ENCODE peak calls at places on chromosomes 16 and 17, in nine cellular contexts. L, R, X, J, W, Q, M, E and A are unnamed samples.

GRCh38 chr16:57987441-57988177 is 12.9 kb downstream of the ZNF319 start:
- DNase-seq in J (peak; percentile 31), R (no peak), M (no peak), E (no peak), W (no peak), Q (peak; percentile 44), X (no peak), L (no peak), A (peak; percentile 20)

GRCh38 chr17:62792122-62792800 is 15.9 kb downstream of the MARCHF10 start:
- DNase-seq in X (no peak), L (no peak), M (no peak), Q (no peak), J (no peak), E (no peak), W (no peak), R (no peak), A (no peak)

GRCh38 chr17:37041931-37042330 is 93.2 kb downstream of the AATF start:
- DNase-seq in W (no peak), L (no peak), Q (no peak), J (no peak), E (no peak), M (no peak), R (no peak), X (no peak), A (no peak)

GRCh38 chr16:66653581-66654350 is 42.8 kb downstream of the CMTM4 start:
- DNase-seq in J (no peak), M (no peak), X (no peak), R (no peak), E (no peak), Q (no peak), L (no peak), W (no peak), A (no peak)

GRCh38 chr17:9170336-9170735 is 149.0 kb downstream of the NTN1 start:
- DNase-seq in E (no peak), Q (no peak), W (no peak), X (no peak), R (no peak), L (no peak), J (no peak), M (no peak), A (no peak)

GRCh38 chr16:6170022-6170421 is 1072.4 kb upstream of the EEF2KMT start:
- DNase-seq in L (no peak), J (no peak), X (no peak), R (no peak), W (no peak), M (no peak), Q (no peak), E (no peak), A (no peak)

GRCh38 chr17:7842380-7842949 is 8.4 kb downstream of the KDM6B start:
- DNase-seq in R (peak; percentile 82), M (peak; percentile 41), W (no peak), Q (peak; percentile 84), J (peak; percentile 93), E (peak; percentile 77), L (peak; percentile 91), X (peak; percentile 91), A (peak; percentile 89)

GRCh38 chr16:74650966-74651567 is 15.6 kb downstream of the RFWD3 start:
- DNase-seq in J (no peak), Q (no peak), M (no peak), W (peak; percentile 31), R (no peak), L (peak; percentile 26), X (no peak), E (no peak), A (no peak)

GRCh38 chr17:42227849-42228696 is 33.8 kb upstream of the GHDC start:
- DNase-seq in M (no peak), L (no peak), Q (no peak), W (no peak), R (no peak), J (no peak), E (no peak), X (no peak), A (no peak)

GRCh38 chr16:22192261-22193133 is 13.6 kb upstream of the EEF2K start:
- DNase-seq in M (peak; percentile 63), Q (peak; percentile 83), J (peak; percentile 91), E (peak; percentile 78), L (peak; percentile 79), R (peak; percentile 82), W (no peak), X (peak; percentile 15), A (peak; percentile 69)

GRCh38 chr16:72991645-72992044 is 56.3 kb downstream of the ZFHX3 start:
- DNase-seq in Q (no peak), R (no peak), L (no peak), M (no peak), J (no peak), X (no peak), W (no peak), E (no peak), A (no peak)

GRCh38 chr16:87076950-87077749 is 240.0 kb downstream of the C16orf95 start:
- DNase-seq in M (no peak), J (no peak), L (peak; percentile 65), E (peak; percentile 69), R (peak; percentile 65), W (peak; percentile 38), Q (no peak), X (peak; percentile 90), A (peak; percentile 62)

GRCh38 chr16:87075319-87075860 is 241.8 kb downstream of the C16orf95 start:
- DNase-seq in X (no peak), E (no peak), M (no peak), J (no peak), Q (no peak), W (no peak), R (no peak), L (no peak), A (no peak)

GRCh38 chr16:87076331-87076949 is 240.8 kb downstream of the C16orf95 start:
- DNase-seq in Q (no peak), L (no peak), X (no peak), J (no peak), M (no peak), R (no peak), W (no peak), E (no peak), A (no peak)

GRCh38 chr16:87072101-87072500 is 245.1 kb downstream of the C16orf95 start:
- DNase-seq in L (no peak), R (no peak), X (no peak), J (no peak), Q (no peak), W (no peak), M (no peak), E (no peak), A (no peak)

DNA sequence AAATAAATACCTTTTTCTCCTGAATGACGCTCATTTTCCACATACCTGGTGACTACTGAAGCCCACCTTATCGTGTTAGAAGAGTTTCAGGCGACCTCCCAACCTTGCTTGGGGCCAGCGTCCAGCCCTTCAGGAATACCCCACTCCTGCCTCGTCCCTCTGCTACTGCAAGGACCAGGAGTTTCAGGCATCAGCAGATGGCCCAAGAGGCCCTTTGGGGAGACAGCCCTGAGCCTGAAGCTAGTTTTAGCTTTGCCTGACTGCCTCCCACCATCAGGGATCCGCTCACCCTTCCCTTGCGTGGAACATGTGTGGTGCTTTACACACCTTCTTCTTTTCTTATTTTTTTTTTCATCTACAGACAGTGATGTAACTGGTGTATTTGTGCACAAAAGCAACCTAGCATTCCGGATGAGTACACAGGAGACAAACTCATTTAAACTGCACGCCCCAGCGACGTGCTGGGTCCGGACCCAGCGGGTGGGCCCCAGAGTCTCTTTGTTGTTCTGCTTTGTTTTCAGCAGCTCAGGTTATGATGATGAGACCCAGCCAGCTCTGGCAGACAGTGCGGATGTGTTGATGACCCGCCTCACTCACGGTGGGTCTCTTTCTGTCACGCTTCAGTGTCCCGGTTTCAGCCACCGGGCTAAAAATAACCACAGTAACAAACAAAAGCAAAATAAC is 242.4 kb downstream of the C16orf95 start:
- DNase-seq in J (no peak), L (no peak), R (no peak), M (no peak), E (no peak), Q (no peak), X (no peak), W (no peak), A (peak; percentile 32)
- H3K27ac ChIP-seq in J (no peak overlapping the region), L (no peak overlapping the region), R (no peak overlapping the region), M (no peak overlapping the region), E (no peak overlapping the region), Q (no peak overlapping the region), X (no peak overlapping the region), W (no peak overlapping the region), A (no peak overlapping the region)

GRCh38 chr16:68384293-68385255 is 63.7 kb downstream of the SMPD3 start:
- DNase-seq in X (peak; percentile 20), R (no peak), M (no peak), J (no peak), Q (peak; percentile 34), L (no peak), W (no peak), E (no peak), A (peak; percentile 59)
- TF ChIP-seq CTCF in X (no peak), R (no peak), M (no peak), J (no peak), Q (no peak), L (no peak), W (no peak), E (no peak), A (peak; percentile 9)

GRCh38 chr17:78571329-78571728 is 5.9 kb downstream of the DNAH17 start:
- DNase-seq in M (no peak), R (no peak), E (no peak), L (no peak), J (no peak), W (no peak), X (no peak), Q (peak; percentile 44), A (no peak)

GRCh38 chr17:78575899-78576298 is 1.3 kb downstream of the DNAH17 start:
- DNase-seq in X (no peak), Q (peak; percentile 21), M (no peak), J (no peak), E (no peak), L (no peak), W (no peak), R (no peak), A (no peak)

GRCh38 chr17:78573955-78574354 is 3.2 kb downstream of the DNAH17 start:
- DNase-seq in M (no peak), Q (peak; percentile 22), E (no peak), X (no peak), J (no peak), W (no peak), L (no peak), R (no peak), A (no peak)

GRCh38 chr17:78575340-78575739 is 1.9 kb downstream of the DNAH17 start:
- DNase-seq in M (no peak), Q (peak; percentile 5), J (no peak), X (no peak), W (no peak), L (no peak), R (no peak), E (no peak), A (no peak)

GRCh38 chr17:78572277-78573205 is 4.7 kb downstream of the DNAH17 start:
- DNase-seq in J (no peak), E (no peak), W (peak; percentile 74), R (no peak), M (no peak), Q (peak; percentile 27), L (no peak), X (no peak), A (no peak)
- H3K4me1 ChIP-seq in J (no peaks in the 10 kb centered on the region), E (no peaks in the 10 kb centered on the region), W (peaks cover 6% of the 10 kb centered on the region), R (no peaks in the 10 kb centered on the region), M (no peaks in the 10 kb centered on the region), Q (no peaks in the 10 kb centered on the region), L (no peaks in the 10 kb centered on the region), X (no peaks in the 10 kb centered on the region), A (no peaks in the 10 kb centered on the region)

DNA sequence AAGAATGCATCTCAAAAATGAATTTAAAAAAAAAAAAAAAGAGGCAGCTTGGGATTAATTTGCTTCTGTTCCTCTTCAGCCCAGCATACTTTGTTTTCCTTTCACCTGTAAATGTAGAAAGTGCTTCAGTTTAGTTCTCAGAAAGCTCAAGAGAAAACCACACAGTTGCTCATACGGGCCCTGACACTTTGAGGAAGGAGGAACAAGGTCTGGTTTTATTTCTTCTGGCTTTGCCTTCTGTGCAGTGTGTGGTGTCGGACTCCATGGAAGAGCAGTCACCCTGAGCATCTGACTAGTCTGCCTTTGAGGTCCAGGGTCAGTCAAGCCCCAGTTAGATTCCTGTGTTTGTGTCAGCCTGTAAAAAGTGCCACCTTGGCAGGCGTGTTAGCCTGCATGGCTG is 27.6 kb downstream of the NMT1 start:
- DNase-seq in Q (no peak), R (no peak), E (no peak), M (no peak), J (no peak), L (no peak), X (no peak), W (no peak), A (no peak)
- H3K27ac ChIP-seq in Q (no peak overlapping the region), R (peak overlapping the region; percentile 91), E (peak overlapping the region; percentile 86), M (no peak overlapping the region), J (no peak overlapping the region), L (no peak overlapping the region), X (no peak overlapping the region), W (no peak overlapping the region), A (no peak overlapping the region)